ENCODE peak calls at places on chromosomes 13 and 19, in four cellular contexts. D, P, H and E are unnamed samples.

GRCh38 chr13:51222510-51223283 is 499 bp downstream of the FAM124A start:
- DNase-seq in H (no peak), P (peak), D (no peak), E (no peak)

GRCh38 chr13:25843692-25844091 is 208.1 kb downstream of the SHISA2 start:
- DNase-seq in H (no peak), P (no peak), D (no peak), E (no peak)

GRCh38 chr19:38478273-38478971 is 44.9 kb downstream of the RYR1 start:
- DNase-seq in H (no peak), P (no peak), D (no peak), E (no peak)

GRCh38 chr13:28575200-28575599 is 80.3 kb upstream of the FLT1 start:
- DNase-seq in D (peak), H (no peak), P (no peak), E (peak)

GRCh38 chr19:18558595-18558994 is 925 bp downstream of the KXD1 start:
- DNase-seq in D (no peak), H (no peak), P (no peak), E (no peak)

GRCh38 chr13:59635591-59635990 is 528.1 kb downstream of the DIAPH3 start:
- DNase-seq in H (no peak), D (no peak), P (no peak), E (no peak)

GRCh38 chr13:107788464-107789165 is 426.7 kb downstream of the LIG4 start:
- DNase-seq in P (no peak), H (no peak), D (no peak), E (no peak)

GRCh38 chr19:58129284-58129683 is 21.3 kb downstream of the ZNF329 start:
- DNase-seq in D (no peak), P (no peak), H (no peak), E (no peak)

GRCh38 chr13:109256866-109257760 is 529.3 kb downstream of the IRS2 start:
- DNase-seq in H (no peak), D (no peak), P (no peak), E (no peak)

GRCh38 chr19:9323919-9324583 is at the start of gene ZNF559:
- DNase-seq in H (peak), D (peak), P (peak), E (peak)

GRCh38 chr13:111401755-111402154 is 81.3 kb downstream of the TEX29 start:
- DNase-seq in P (no peak), H (no peak), D (no peak), E (no peak)

GRCh38 chr13:114108141-114108761 is 24.2 kb downstream of the RASA3 start:
- DNase-seq in D (no peak), H (no peak), P (no peak), E (peak)

GRCh38 chr13:79380943-79381445 is 25.1 kb downstream of the RBM26 start:
- DNase-seq in P (no peak), H (no peak), D (no peak), E (no peak)

GRCh38 chr13:30805603-30806011 is 70.3 kb downstream of the ALOX5AP start:
- DNase-seq in D (no peak), P (no peak), H (peak), E (no peak)

GRCh38 chr13:47397739-47398138 is 500.9 kb upstream of the HTR2A start:
- DNase-seq in H (no peak), D (no peak), P (no peak), E (no peak)

GRCh38 chr19:33905937-33906577 is 109.4 kb downstream of the KCTD15 start:
- DNase-seq in D (peak), P (no peak), H (no peak), E (peak)

GRCh38 chr19:5114713-5115112 is 145.8 kb downstream of the KDM4B start:
- DNase-seq in H (no peak), D (no peak), P (no peak), E (no peak)

GRCh38 chr19:45809643-45810159 is 5.4 kb downstream of the RSPH6A start:
- DNase-seq in H (no peak), D (no peak), P (no peak), E (no peak)

GRCh38 chr13:29993716-29994488 is 143.5 kb upstream of the UBL3 start:
- DNase-seq in D (no peak), H (no peak), P (no peak), E (no peak)

GRCh38 chr19:39557791-39558622 is 18.0 kb upstream of the EID2 start:
- DNase-seq in D (no peak), H (no peak), P (no peak), E (no peak)